ENCODE peak calls at places on chromosome 21, in four cellular contexts. One of them, this sample, is unnamed. For H3K4me1 and H3K27me3, the result is how much of the 10 kb centered on the place peaks cover.

GRCh38 chr21:39852021-39852721 is 15.1 kb upstream of the PCP4 start:
- DNase-seq in adrenal gland: no peak
- DNase-seq in tibial nerve: no peak
- DNase-seq in CD8-positive, alpha-beta memory T cell: no peak
- DNase-seq in this sample: no peak

GRCh38 chr21:26845750-26846035 is 484 bp upstream of the ADAMTS1 start:
- DNase-seq in tibial nerve: no peak
- DNase-seq in CD8-positive, alpha-beta memory T cell: no peak
- DNase-seq in adrenal gland: no peak
- DNase-seq in this sample: no peak

GRCh38 chr21:16535100-16535418 is 805.3 kb downstream of the USP25 start:
- DNase-seq in CD8-positive, alpha-beta memory T cell: no peak
- DNase-seq in tibial nerve: peak
- DNase-seq in adrenal gland: peak
- DNase-seq in this sample: no peak

GRCh38 chr21:29481081-29481480 is 182.4 kb downstream of the BACH1 start:
- DNase-seq in CD8-positive, alpha-beta memory T cell: no peak
- DNase-seq in tibial nerve: no peak
- DNase-seq in adrenal gland: no peak
- DNase-seq in this sample: no peak

GRCh38 chr21:10521091-10521598 is at the start of gene TPTE:
- DNase-seq in CD8-positive, alpha-beta memory T cell: no peak
- DNase-seq in tibial nerve: no peak
- DNase-seq in adrenal gland: no peak
- DNase-seq in this sample: no peak

GRCh38 chr21:36203603-36203889 is 46.9 kb downstream of the DOP1B start:
- DNase-seq in tibial nerve: no peak
- DNase-seq in adrenal gland: peak
- DNase-seq in CD8-positive, alpha-beta memory T cell: no peak
- DNase-seq in this sample: no peak

GRCh38 chr21:29453511-29453910 is 154.8 kb downstream of the BACH1 start:
- DNase-seq in adrenal gland: no peak
- DNase-seq in tibial nerve: no peak
- DNase-seq in CD8-positive, alpha-beta memory T cell: no peak
- DNase-seq in this sample: no peak

GRCh38 chr21:30329203-30329868 is 8.2 kb downstream of the KRTAP27-1 start:
- DNase-seq in tibial nerve: no peak
- DNase-seq in CD8-positive, alpha-beta memory T cell: no peak
- DNase-seq in adrenal gland: no peak
- DNase-seq in this sample: no peak

GRCh38 chr21:46307625-46308024 is 16.0 kb downstream of the C21orf58 start:
- DNase-seq in CD8-positive, alpha-beta memory T cell: no peak
- DNase-seq in tibial nerve: no peak
- DNase-seq in adrenal gland: no peak
- DNase-seq in this sample: no peak

GRCh38 chr21:29939859-29940245 is at the start of gene GRIK1:
- DNase-seq in adrenal gland: no peak
- DNase-seq in CD8-positive, alpha-beta memory T cell: no peak
- DNase-seq in tibial nerve: no peak
- DNase-seq in this sample: no peak

GRCh38 chr21:38267991-38268858 is 11.4 kb downstream of the KCNJ15 start:
- DNase-seq in CD8-positive, alpha-beta memory T cell: no peak
- DNase-seq in tibial nerve: no peak
- DNase-seq in adrenal gland: no peak
- DNase-seq in this sample: peak

GRCh38 chr21:46129846-46130651 is 25.3 kb downstream of the FTCD start:
- DNase-seq in tibial nerve: no peak
- DNase-seq in adrenal gland: no peak
- DNase-seq in CD8-positive, alpha-beta memory T cell: no peak
- DNase-seq in this sample: no peak

GRCh38 chr21:38987551-38988210 is 182.0 kb downstream of the ETS2 start:
- DNase-seq in CD8-positive, alpha-beta memory T cell: no peak
- DNase-seq in adrenal gland: no peak
- DNase-seq in tibial nerve: no peak
- DNase-seq in this sample: no peak

GRCh38 chr21:27582246-27582945 is 615.5 kb upstream of the ADAMTS5 start:
- DNase-seq in CD8-positive, alpha-beta memory T cell: no peak
- DNase-seq in tibial nerve: no peak
- DNase-seq in adrenal gland: no peak
- DNase-seq in this sample: no peak

GRCh38 chr21:36700961-36701911 is 2.3 kb downstream of the SIM2 start:
- DNase-seq in CD8-positive, alpha-beta memory T cell: no peak
- DNase-seq in tibial nerve: no peak
- DNase-seq in adrenal gland: no peak
- DNase-seq in this sample: no peak

GRCh38 chr21:18041012-18041411 is 203.6 kb upstream of the CHODL start:
- DNase-seq in CD8-positive, alpha-beta memory T cell: no peak
- DNase-seq in tibial nerve: no peak
- DNase-seq in adrenal gland: no peak
- DNase-seq in this sample: no peak

GRCh38 chr21:7917729-7918128 is 2603.7 kb upstream of the TPTE start:
- DNase-seq in adrenal gland: no peak
- DNase-seq in CD8-positive, alpha-beta memory T cell: no peak
- DNase-seq in tibial nerve: no peak
- DNase-seq in this sample: no peak

GRCh38 chr21:43613755-43614638 is 45.3 kb downstream of the HSF2BP start:
- DNase-seq in adrenal gland: no peak
- DNase-seq in tibial nerve: no peak
- DNase-seq in CD8-positive, alpha-beta memory T cell: no peak
- DNase-seq in this sample: no peak

GRCh38 chr21:39675595-39675994 is 62.9 kb downstream of the B3GALT5 start:
- DNase-seq in tibial nerve: no peak
- DNase-seq in adrenal gland: no peak
- DNase-seq in CD8-positive, alpha-beta memory T cell: no peak
- DNase-seq in this sample: no peak

GRCh38 chr21:32007461-32007860 is 134.6 kb downstream of the HUNK start:
- DNase-seq in adrenal gland: no peak
- DNase-seq in tibial nerve: no peak
- DNase-seq in CD8-positive, alpha-beta memory T cell: no peak
- DNase-seq in this sample: no peak

GRCh38 chr21:43585924-43586411 is 73.3 kb downstream of the HSF2BP start:
- DNase-seq in CD8-positive, alpha-beta memory T cell: no peak
- DNase-seq in adrenal gland: peak
- DNase-seq in tibial nerve: peak
- DNase-seq in this sample: no peak

GRCh38 chr21:46120301-46121285 is 22.7 kb downstream of the COL6A2 start:
- DNase-seq in adrenal gland: no peak
- DNase-seq in CD8-positive, alpha-beta memory T cell: no peak
- DNase-seq in tibial nerve: peak
- DNase-seq in this sample: no peak

GRCh38 chr21:17711896-17712295 is 99.2 kb upstream of the BTG3 start:
- DNase-seq in adrenal gland: no peak
- DNase-seq in tibial nerve: no peak
- DNase-seq in CD8-positive, alpha-beta memory T cell: no peak
- DNase-seq in this sample: no peak

GRCh38 chr21:31471865-31472264 is 127.8 kb upstream of the TIAM1 start:
- DNase-seq in CD8-positive, alpha-beta memory T cell: no peak
- DNase-seq in adrenal gland: no peak
- DNase-seq in tibial nerve: no peak
- DNase-seq in this sample: no peak

GRCh38 chr21:24007592-24007991 is 1599.7 kb downstream of the MRPL39 start:
- DNase-seq in CD8-positive, alpha-beta memory T cell: no peak
- DNase-seq in adrenal gland: no peak
- DNase-seq in tibial nerve: no peak
- DNase-seq in this sample: no peak

GRCh38 chr21:22670148-22670547 is 1671.9 kb downstream of the NCAM2 start:
- DNase-seq in CD8-positive, alpha-beta memory T cell: no peak
- DNase-seq in adrenal gland: no peak
- DNase-seq in tibial nerve: no peak
- DNase-seq in this sample: no peak

GRCh38 chr21:28133116-28133515 is 859.6 kb downstream of the LTN1 start:
- DNase-seq in adrenal gland: no peak
- DNase-seq in tibial nerve: no peak
- DNase-seq in CD8-positive, alpha-beta memory T cell: no peak
- DNase-seq in this sample: no peak

GRCh38 chr21:36966066-36966845 is at the start of gene HLCS:
- DNase-seq in tibial nerve: peak
- DNase-seq in adrenal gland: peak
- DNase-seq in CD8-positive, alpha-beta memory T cell: peak
- DNase-seq in this sample: peak

GRCh38 chr21:28427356-28428022 is 565.2 kb downstream of the LTN1 start:
- DNase-seq in adrenal gland: no peak
- DNase-seq in tibial nerve: no peak
- DNase-seq in CD8-positive, alpha-beta memory T cell: no peak
- DNase-seq in this sample: no peak

GRCh38 chr21:36964832-36965719 is 1.4 kb downstream of the HLCS start:
- DNase-seq in tibial nerve: no peak
- DNase-seq in adrenal gland: no peak
- DNase-seq in CD8-positive, alpha-beta memory T cell: no peak
- DNase-seq in this sample: no peak

GRCh38 chr21:46159390-46159789 is 4.0 kb upstream of the FTCD start:
- DNase-seq in CD8-positive, alpha-beta memory T cell: no peak
- DNase-seq in adrenal gland: no peak
- DNase-seq in tibial nerve: peak
- DNase-seq in this sample: peak

DNA sequence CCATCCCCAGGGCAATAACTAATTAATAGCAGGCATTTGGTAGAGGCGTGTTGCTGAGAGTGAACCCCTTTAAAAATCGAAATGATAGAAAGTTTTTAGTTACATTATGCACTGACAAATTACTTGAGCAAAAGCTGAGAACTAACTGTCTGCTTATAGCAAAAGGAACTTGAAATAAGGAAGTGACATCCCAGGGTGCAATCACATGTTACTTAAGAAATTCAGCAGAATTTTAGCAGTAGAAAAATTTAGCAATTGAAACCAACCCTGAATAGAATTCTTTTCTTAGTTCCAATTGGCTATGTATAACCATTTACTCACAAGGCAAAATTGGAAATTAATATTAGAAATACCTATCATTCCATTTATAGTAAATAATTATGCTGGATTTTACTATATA is 139.5 kb upstream of the SAMSN1 start:
- DNase-seq in adrenal gland: no peak
- DNase-seq in CD8-positive, alpha-beta memory T cell: no peak
- DNase-seq in tibial nerve: no peak
- DNase-seq in this sample: no peak
- H3K4me1 ChIP-seq in adrenal gland: under half
- H3K4me1 ChIP-seq in CD8-positive, alpha-beta memory T cell: under half
- H3K4me1 ChIP-seq in tibial nerve: under half
- H3K4me1 ChIP-seq in this sample: under half

GRCh38 chr21:41620541-41620940 is 112.6 kb upstream of the TMPRSS2 start:
- DNase-seq in tibial nerve: no peak
- DNase-seq in CD8-positive, alpha-beta memory T cell: no peak
- DNase-seq in adrenal gland: no peak
- DNase-seq in this sample: no peak
- H3K27me3 ChIP-seq in tibial nerve: under half
- H3K27me3 ChIP-seq in CD8-positive, alpha-beta memory T cell: under half
- H3K27me3 ChIP-seq in adrenal gland: under half
- H3K27me3 ChIP-seq in this sample: under half

GRCh38 chr21:35204125-35204524 is 155.0 kb upstream of the RUNX1 start:
- DNase-seq in adrenal gland: no peak
- DNase-seq in CD8-positive, alpha-beta memory T cell: no peak
- DNase-seq in tibial nerve: no peak
- DNase-seq in this sample: no peak

GRCh38 chr21:35201799-35202198 is 152.7 kb upstream of the RUNX1 start:
- DNase-seq in tibial nerve: no peak
- DNase-seq in CD8-positive, alpha-beta memory T cell: no peak
- DNase-seq in adrenal gland: no peak
- DNase-seq in this sample: no peak

GRCh38 chr21:35202431-35202830 is 153.3 kb upstream of the RUNX1 start:
- DNase-seq in adrenal gland: no peak
- DNase-seq in CD8-positive, alpha-beta memory T cell: no peak
- DNase-seq in tibial nerve: no peak
- DNase-seq in this sample: no peak

GRCh38 chr21:35204850-35205564 is 155.9 kb upstream of the RUNX1 start:
- DNase-seq in adrenal gland: peak
- DNase-seq in tibial nerve: peak
- DNase-seq in CD8-positive, alpha-beta memory T cell: no peak
- DNase-seq in this sample: peak

DNA sequence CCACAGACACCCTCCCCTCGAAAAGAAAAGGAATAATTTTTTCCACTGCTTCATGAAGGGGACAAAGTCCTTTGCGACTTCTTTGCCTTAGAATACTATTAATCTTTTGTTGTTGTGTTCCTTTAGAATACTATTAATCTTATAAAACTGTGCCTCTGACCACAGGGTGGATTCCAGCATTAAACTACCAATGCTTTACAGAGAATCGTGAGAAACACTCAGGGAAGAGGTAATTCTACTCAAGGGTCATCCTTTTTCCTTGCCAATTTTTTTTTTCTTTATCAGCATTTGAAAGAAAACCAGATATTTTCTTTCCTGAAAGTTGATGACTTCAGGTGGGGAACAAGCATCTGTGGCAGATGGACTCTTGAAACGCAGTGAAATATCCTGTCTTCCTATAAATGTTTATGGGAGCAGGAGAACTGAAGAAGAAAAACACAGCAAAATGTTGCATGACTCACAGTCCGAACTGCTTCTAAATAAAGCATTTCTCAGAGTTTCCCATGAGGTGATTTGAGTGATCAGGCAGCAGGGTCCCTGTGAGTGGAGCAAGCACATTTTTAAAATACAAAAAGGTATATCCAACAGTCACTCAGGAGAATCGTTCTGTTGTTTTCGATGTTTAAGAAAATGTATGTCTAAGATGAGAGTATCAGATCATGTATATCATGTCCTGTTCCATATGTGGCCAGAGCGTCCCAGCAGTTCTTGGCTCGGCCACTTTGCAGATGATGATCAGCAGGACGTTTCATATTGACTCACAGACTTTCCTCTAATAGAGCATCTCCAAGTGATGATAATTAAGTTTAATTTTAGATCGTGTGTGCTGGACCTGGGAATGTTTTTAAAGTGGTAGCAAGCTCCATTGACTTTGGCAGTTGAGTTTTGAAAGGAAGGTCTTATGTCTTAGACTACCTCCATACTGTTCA is 154.3 kb upstream of the RUNX1 start:
- DNase-seq in CD8-positive, alpha-beta memory T cell: no peak
- DNase-seq in tibial nerve: no peak
- DNase-seq in adrenal gland: no peak
- DNase-seq in this sample: no peak
- H3K4me1 ChIP-seq in CD8-positive, alpha-beta memory T cell: under half
- H3K4me1 ChIP-seq in tibial nerve: under half
- H3K4me1 ChIP-seq in adrenal gland: under half
- H3K4me1 ChIP-seq in this sample: under half

GRCh38 chr21:45050361-45050785 is 24.0 kb upstream of the ADARB1 start:
- DNase-seq in tibial nerve: no peak
- DNase-seq in CD8-positive, alpha-beta memory T cell: no peak
- DNase-seq in adrenal gland: no peak
- DNase-seq in this sample: no peak

GRCh38 chr21:45051580-45052434 is 22.6 kb upstream of the ADARB1 start:
- DNase-seq in adrenal gland: no peak
- DNase-seq in tibial nerve: no peak
- DNase-seq in CD8-positive, alpha-beta memory T cell: no peak
- DNase-seq in this sample: no peak

GRCh38 chr21:45048968-45049367 is 25.4 kb upstream of the ADARB1 start:
- DNase-seq in tibial nerve: no peak
- DNase-seq in CD8-positive, alpha-beta memory T cell: no peak
- DNase-seq in adrenal gland: no peak
- DNase-seq in this sample: no peak

GRCh38 chr21:45049725-45050359 is 24.5 kb upstream of the ADARB1 start:
- DNase-seq in adrenal gland: no peak
- DNase-seq in tibial nerve: no peak
- DNase-seq in CD8-positive, alpha-beta memory T cell: no peak
- DNase-seq in this sample: no peak

GRCh38 chr21:45050786-45051489 is 23.4 kb upstream of the ADARB1 start:
- DNase-seq in adrenal gland: no peak
- DNase-seq in CD8-positive, alpha-beta memory T cell: no peak
- DNase-seq in tibial nerve: no peak
- DNase-seq in this sample: no peak
- H3K27me3 ChIP-seq in adrenal gland: under half
- H3K27me3 ChIP-seq in CD8-positive, alpha-beta memory T cell: under half
- H3K27me3 ChIP-seq in tibial nerve: under half
- H3K27me3 ChIP-seq in this sample: under half

This sample was measured in colonic mucosa.